ENCODE peak calls at places on chromosome 11, in seven cellular contexts. One of them, this sample, is unnamed.

GRCh38 chr11:96105197-96105895 is 181.4 kb upstream of the MTMR2 start:
- DNase-seq in tibial artery: no peak
- DNase-seq in body of pancreas: no peak
- DNase-seq in GM12865: no peak
- DNase-seq in cardiac fibroblast: peak; percentile 55
- DNase-seq in dorsolateral prefrontal cortex: no peak
- DNase-seq in fibroblast of villous mesenchyme: no peak
- DNase-seq in this sample: peak; percentile 50

GRCh38 chr11:134418119-134418840 is 6.2 kb upstream of the B3GAT1 start:
- DNase-seq in fibroblast of villous mesenchyme: peak; percentile 22
- DNase-seq in dorsolateral prefrontal cortex: no peak
- DNase-seq in tibial artery: no peak
- DNase-seq in GM12865: no peak
- DNase-seq in body of pancreas: peak; percentile 16
- DNase-seq in cardiac fibroblast: peak; percentile 11
- DNase-seq in this sample: peak; percentile 24

GRCh38 chr11:30789270-30789669 is 203.1 kb upstream of the MPPED2 start:
- DNase-seq in cardiac fibroblast: peak; percentile 6
- DNase-seq in dorsolateral prefrontal cortex: no peak
- DNase-seq in body of pancreas: no peak
- DNase-seq in tibial artery: no peak
- DNase-seq in GM12865: no peak
- DNase-seq in fibroblast of villous mesenchyme: peak; percentile 71
- DNase-seq in this sample: peak; percentile 11

GRCh38 chr11:111455291-111456085 is 56.7 kb downstream of the BTG4 start:
- DNase-seq in tibial artery: no peak
- DNase-seq in cardiac fibroblast: no peak
- DNase-seq in GM12865: no peak
- DNase-seq in fibroblast of villous mesenchyme: no peak
- DNase-seq in dorsolateral prefrontal cortex: no peak
- DNase-seq in body of pancreas: no peak
- DNase-seq in this sample: no peak

GRCh38 chr11:3094223-3094824 is 37.1 kb upstream of the CARS1 start:
- DNase-seq in fibroblast of villous mesenchyme: no peak
- DNase-seq in GM12865: no peak
- DNase-seq in dorsolateral prefrontal cortex: no peak
- DNase-seq in tibial artery: no peak
- DNase-seq in body of pancreas: no peak
- DNase-seq in cardiac fibroblast: no peak
- DNase-seq in this sample: no peak

GRCh38 chr11:67267188-67268035 is 1.1 kb downstream of the GRK2 start:
- DNase-seq in tibial artery: peak; percentile 79
- DNase-seq in body of pancreas: peak; percentile 72
- DNase-seq in GM12865: peak; percentile 66
- DNase-seq in dorsolateral prefrontal cortex: peak; percentile 44
- DNase-seq in cardiac fibroblast: no peak
- DNase-seq in fibroblast of villous mesenchyme: no peak
- DNase-seq in this sample: no peak

GRCh38 chr11:19756675-19757475 is 44.2 kb downstream of the NAV2 start:
- DNase-seq in fibroblast of villous mesenchyme: peak; percentile 14
- DNase-seq in tibial artery: peak; percentile 74
- DNase-seq in cardiac fibroblast: no peak
- DNase-seq in GM12865: no peak
- DNase-seq in dorsolateral prefrontal cortex: no peak
- DNase-seq in body of pancreas: no peak
- DNase-seq in this sample: peak; percentile 23

GRCh38 chr11:106386519-106386918 is 309.1 kb downstream of the AASDHPPT start:
- DNase-seq in GM12865: no peak
- DNase-seq in cardiac fibroblast: no peak
- DNase-seq in fibroblast of villous mesenchyme: peak; percentile 61
- DNase-seq in tibial artery: no peak
- DNase-seq in body of pancreas: no peak
- DNase-seq in dorsolateral prefrontal cortex: no peak
- DNase-seq in this sample: no peak

GRCh38 chr11:33263549-33263948 is 6.4 kb downstream of the HIPK3 start:
- DNase-seq in dorsolateral prefrontal cortex: no peak
- DNase-seq in body of pancreas: no peak
- DNase-seq in cardiac fibroblast: no peak
- DNase-seq in tibial artery: no peak
- DNase-seq in fibroblast of villous mesenchyme: peak; percentile 26
- DNase-seq in GM12865: no peak
- DNase-seq in this sample: no peak

GRCh38 chr11:130480166-130480565 is 31.7 kb downstream of the ADAMTS15 start:
- DNase-seq in dorsolateral prefrontal cortex: no peak
- DNase-seq in tibial artery: no peak
- DNase-seq in GM12865: no peak
- DNase-seq in fibroblast of villous mesenchyme: peak; percentile 64
- DNase-seq in body of pancreas: no peak
- DNase-seq in cardiac fibroblast: peak; percentile 70
- DNase-seq in this sample: peak; percentile 94

GRCh38 chr11:95453616-95454118 is 222.7 kb upstream of the SESN3 start:
- DNase-seq in body of pancreas: peak; percentile 64
- DNase-seq in fibroblast of villous mesenchyme: no peak
- DNase-seq in dorsolateral prefrontal cortex: peak; percentile 77
- DNase-seq in cardiac fibroblast: peak; percentile 27
- DNase-seq in GM12865: no peak
- DNase-seq in tibial artery: peak; percentile 80
- DNase-seq in this sample: peak; percentile 13

GRCh38 chr11:86519064-86519911 is 144.6 kb downstream of the CCDC81 start:
- DNase-seq in fibroblast of villous mesenchyme: peak; percentile 74
- DNase-seq in body of pancreas: no peak
- DNase-seq in dorsolateral prefrontal cortex: no peak
- DNase-seq in tibial artery: no peak
- DNase-seq in cardiac fibroblast: peak; percentile 82
- DNase-seq in GM12865: no peak
- DNase-seq in this sample: peak; percentile 78

GRCh38 chr11:26703792-26704191 is 18.1 kb downstream of the SLC5A12 start:
- DNase-seq in dorsolateral prefrontal cortex: no peak
- DNase-seq in cardiac fibroblast: no peak
- DNase-seq in body of pancreas: no peak
- DNase-seq in fibroblast of villous mesenchyme: no peak
- DNase-seq in tibial artery: no peak
- DNase-seq in GM12865: no peak
- DNase-seq in this sample: no peak

GRCh38 chr11:369336-370018 is at the start of gene B4GALNT4:
- DNase-seq in GM12865: no peak
- DNase-seq in dorsolateral prefrontal cortex: no peak
- DNase-seq in tibial artery: no peak
- DNase-seq in cardiac fibroblast: no peak
- DNase-seq in body of pancreas: peak; percentile 35
- DNase-seq in fibroblast of villous mesenchyme: peak; percentile 17
- DNase-seq in this sample: peak; percentile 22
- H3K4me3 ChIP-seq in GM12865: no peak within 1 kb of the TSS
- H3K4me3 ChIP-seq in dorsolateral prefrontal cortex: peak within 1 kb of the TSS; percentile 62
- H3K4me3 ChIP-seq in tibial artery: peak within 1 kb of the TSS; percentile 37
- H3K4me3 ChIP-seq in cardiac fibroblast: peak within 1 kb of the TSS; percentile 35
- H3K4me3 ChIP-seq in body of pancreas: no peak within 1 kb of the TSS
- H3K4me3 ChIP-seq in fibroblast of villous mesenchyme: peak within 1 kb of the TSS; percentile 15
- H3K4me3 ChIP-seq in this sample: peak within 1 kb of the TSS; percentile 44

GRCh38 chr11:62142921-62143320 is 19.1 kb downstream of the INCENP start:
- DNase-seq in GM12865: no peak
- DNase-seq in dorsolateral prefrontal cortex: peak; percentile 40
- DNase-seq in fibroblast of villous mesenchyme: no peak
- DNase-seq in cardiac fibroblast: no peak
- DNase-seq in tibial artery: peak; percentile 25
- DNase-seq in body of pancreas: no peak
- DNase-seq in this sample: no peak

GRCh38 chr11:62142043-62142375 is 18.2 kb downstream of the INCENP start:
- DNase-seq in dorsolateral prefrontal cortex: no peak
- DNase-seq in GM12865: no peak
- DNase-seq in fibroblast of villous mesenchyme: no peak
- DNase-seq in tibial artery: peak; percentile 42
- DNase-seq in body of pancreas: no peak
- DNase-seq in cardiac fibroblast: no peak
- DNase-seq in this sample: no peak

GRCh38 chr11:62145261-62145871 is 21.6 kb downstream of the INCENP start:
- DNase-seq in cardiac fibroblast: no peak
- DNase-seq in body of pancreas: peak; percentile 66
- DNase-seq in GM12865: no peak
- DNase-seq in tibial artery: peak; percentile 46
- DNase-seq in fibroblast of villous mesenchyme: no peak
- DNase-seq in dorsolateral prefrontal cortex: peak; percentile 35
- DNase-seq in this sample: no peak

GRCh38 chr11:62144641-62145255 is 20.9 kb downstream of the INCENP start:
- DNase-seq in tibial artery: peak; percentile 51
- DNase-seq in GM12865: no peak
- DNase-seq in dorsolateral prefrontal cortex: peak; percentile 64
- DNase-seq in cardiac fibroblast: no peak
- DNase-seq in fibroblast of villous mesenchyme: no peak
- DNase-seq in body of pancreas: no peak
- DNase-seq in this sample: no peak

GRCh38 chr11:62143727-62144126 is 19.9 kb downstream of the INCENP start:
- DNase-seq in tibial artery: peak; percentile 54
- DNase-seq in body of pancreas: no peak
- DNase-seq in GM12865: no peak
- DNase-seq in dorsolateral prefrontal cortex: no peak
- DNase-seq in fibroblast of villous mesenchyme: no peak
- DNase-seq in cardiac fibroblast: no peak
- DNase-seq in this sample: no peak
- TF ChIP-seq CTCF in tibial artery: no peak
- TF ChIP-seq CTCF in body of pancreas: no peak
- TF ChIP-seq CTCF in GM12865: no peak
- TF ChIP-seq CTCF in dorsolateral prefrontal cortex: no peak
- TF ChIP-seq CTCF in fibroblast of villous mesenchyme: no peak
- TF ChIP-seq CTCF in cardiac fibroblast: peak; percentile 8
- TF ChIP-seq CTCF in this sample: peak; percentile 22

DNA sequence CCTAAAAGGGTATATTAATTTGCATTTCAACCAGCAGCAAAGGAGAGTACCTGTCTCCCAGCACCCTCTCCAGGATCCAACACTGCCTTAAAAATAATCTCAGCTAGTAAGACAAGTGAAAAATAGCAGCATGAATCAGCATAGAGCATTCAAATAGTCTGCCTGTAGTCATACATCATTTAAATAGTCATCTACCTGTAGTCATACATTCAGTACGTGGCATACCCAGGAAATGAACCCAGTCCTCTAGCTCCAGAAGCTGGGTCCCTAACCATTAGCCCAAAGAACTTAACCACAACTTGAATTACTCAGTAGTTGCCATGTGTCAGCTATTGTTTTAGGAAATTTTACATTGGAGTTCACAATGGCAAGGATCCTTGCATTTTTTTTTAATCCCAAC is 9.3 kb downstream of the TENM4 start:
- DNase-seq in fibroblast of villous mesenchyme: no peak
- DNase-seq in cardiac fibroblast: peak; percentile 91
- DNase-seq in GM12865: no peak
- DNase-seq in body of pancreas: no peak
- DNase-seq in tibial artery: no peak
- DNase-seq in dorsolateral prefrontal cortex: no peak
- DNase-seq in this sample: no peak
- H3K4me3 ChIP-seq in fibroblast of villous mesenchyme: no peak overlapping the region
- H3K4me3 ChIP-seq in cardiac fibroblast: no peak overlapping the region
- H3K4me3 ChIP-seq in GM12865: no peak overlapping the region
- H3K4me3 ChIP-seq in body of pancreas: no peak overlapping the region
- H3K4me3 ChIP-seq in tibial artery: no peak overlapping the region
- H3K4me3 ChIP-seq in dorsolateral prefrontal cortex: no peak overlapping the region
- H3K4me3 ChIP-seq in this sample: no peak overlapping the region

GRCh38 chr11:74842967-74843366 is 94.3 kb downstream of the RNF169 start:
- DNase-seq in body of pancreas: no peak
- DNase-seq in tibial artery: no peak
- DNase-seq in dorsolateral prefrontal cortex: no peak
- DNase-seq in fibroblast of villous mesenchyme: no peak
- DNase-seq in cardiac fibroblast: no peak
- DNase-seq in GM12865: no peak
- DNase-seq in this sample: no peak
- TF ChIP-seq CTCF in body of pancreas: no peak
- TF ChIP-seq CTCF in tibial artery: no peak
- TF ChIP-seq CTCF in dorsolateral prefrontal cortex: peak; percentile 49
- TF ChIP-seq CTCF in fibroblast of villous mesenchyme: peak; percentile 19
- TF ChIP-seq CTCF in cardiac fibroblast: no peak
- TF ChIP-seq CTCF in GM12865: no peak
- TF ChIP-seq CTCF in this sample: no peak

DNA sequence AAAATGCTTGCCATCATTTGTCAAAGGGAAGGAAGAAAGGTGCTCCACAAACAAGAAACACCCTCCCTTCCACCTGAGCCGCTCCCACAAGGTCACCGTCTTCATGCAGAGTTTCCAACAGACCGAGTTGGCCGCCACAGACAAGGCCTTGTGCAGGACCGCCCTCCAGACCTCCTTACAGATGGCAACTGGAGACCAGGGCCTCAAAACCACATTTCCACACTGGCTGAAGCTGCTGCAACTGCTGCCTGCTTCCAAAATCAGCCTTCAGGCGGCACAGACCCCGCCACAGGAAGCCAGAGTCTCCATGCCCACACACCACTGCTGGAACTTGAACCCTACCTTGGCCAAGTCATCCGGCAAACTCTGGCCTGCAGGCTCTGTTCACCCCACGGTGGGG is 6.3 kb downstream of the DEAF1 start:
- DNase-seq in fibroblast of villous mesenchyme: no peak
- DNase-seq in tibial artery: no peak
- DNase-seq in GM12865: no peak
- DNase-seq in body of pancreas: peak; percentile 52
- DNase-seq in cardiac fibroblast: no peak
- DNase-seq in dorsolateral prefrontal cortex: no peak
- DNase-seq in this sample: no peak
- H3K4me3 ChIP-seq in fibroblast of villous mesenchyme: no peak overlapping the region
- H3K4me3 ChIP-seq in tibial artery: no peak overlapping the region
- H3K4me3 ChIP-seq in GM12865: no peak overlapping the region
- H3K4me3 ChIP-seq in body of pancreas: no peak overlapping the region
- H3K4me3 ChIP-seq in cardiac fibroblast: no peak overlapping the region
- H3K4me3 ChIP-seq in dorsolateral prefrontal cortex: no peak overlapping the region
- H3K4me3 ChIP-seq in this sample: no peak overlapping the region

DNA sequence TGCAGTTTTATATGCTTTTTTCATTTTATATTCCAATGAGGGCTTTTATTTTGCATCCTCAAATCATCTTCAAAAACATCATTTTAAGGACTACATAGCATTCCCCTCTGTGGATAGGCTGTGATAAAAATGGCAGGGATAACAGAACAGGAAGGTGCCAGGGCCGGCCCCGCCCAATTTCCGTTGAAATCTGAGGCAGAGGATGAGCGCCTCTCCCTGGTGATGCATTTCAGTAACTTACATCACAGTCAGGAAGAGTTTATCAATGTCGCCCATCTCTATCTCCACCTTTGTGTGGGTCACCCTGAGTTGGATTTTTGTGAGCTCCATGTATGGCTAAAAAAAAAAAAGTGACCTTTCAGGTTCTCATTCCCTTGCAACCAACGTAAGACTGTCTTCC is 201.6 kb downstream of the DSCAML1 start:
- DNase-seq in tibial artery: no peak
- DNase-seq in GM12865: no peak
- DNase-seq in cardiac fibroblast: no peak
- DNase-seq in fibroblast of villous mesenchyme: no peak
- DNase-seq in body of pancreas: no peak
- DNase-seq in dorsolateral prefrontal cortex: no peak
- DNase-seq in this sample: no peak
- TF ChIP-seq CTCF in tibial artery: no peak
- TF ChIP-seq CTCF in GM12865: no peak
- TF ChIP-seq CTCF in cardiac fibroblast: no peak
- TF ChIP-seq CTCF in fibroblast of villous mesenchyme: no peak
- TF ChIP-seq CTCF in body of pancreas: no peak
- TF ChIP-seq CTCF in dorsolateral prefrontal cortex: no peak
- TF ChIP-seq CTCF in this sample: no peak

GRCh38 chr11:123630126-123630531 is 24.3 kb downstream of the SCN3B start:
- DNase-seq in dorsolateral prefrontal cortex: no peak
- DNase-seq in tibial artery: no peak
- DNase-seq in fibroblast of villous mesenchyme: no peak
- DNase-seq in GM12865: no peak
- DNase-seq in cardiac fibroblast: no peak
- DNase-seq in body of pancreas: no peak
- DNase-seq in this sample: no peak
- H3K4me3 ChIP-seq in dorsolateral prefrontal cortex: no peak overlapping the region
- H3K4me3 ChIP-seq in tibial artery: no peak overlapping the region
- H3K4me3 ChIP-seq in fibroblast of villous mesenchyme: no peak overlapping the region
- H3K4me3 ChIP-seq in GM12865: no peak overlapping the region
- H3K4me3 ChIP-seq in cardiac fibroblast: no peak overlapping the region
- H3K4me3 ChIP-seq in body of pancreas: no peak overlapping the region
- H3K4me3 ChIP-seq in this sample: no peak overlapping the region

This sample was measured in fibroblast of pulmonary artery.